ENCODE peak calls at places on chromosomes 13 and 19, in nine cellular contexts. One of them, this sample, is unnamed.

GRCh38 chr13:33497146-33497845 is 211.7 kb upstream of the STARD13 start:
- DNase-seq in nephron progenitor cell: no peak
- DNase-seq in NCI-H2081: no peak
- DNase-seq in activated effector memory CD4-positive, alpha-beta T cell treated with Interleukin-2 at 50 U/mL for 16 hours: no peak
- DNase-seq in fibroblast of lung: peak; percentile 72
- DNase-seq in AG04450: no peak
- DNase-seq in NCI-H146: no peak
- DNase-seq in activated T-cell treated with anti-CD3 and anti-CD28 coated beads, Interleukin-2, amount 50 U/mL, for 72 hours: no peak
- DNase-seq in GF-D8: no peak
- DNase-seq in this sample: no peak

GRCh38 chr13:98141938-98142426 is 912 bp upstream of the FARP1 start:
- DNase-seq in nephron progenitor cell: peak; percentile 35
- DNase-seq in NCI-H2081: no peak
- DNase-seq in activated effector memory CD4-positive, alpha-beta T cell treated with Interleukin-2 at 50 U/mL for 16 hours: no peak
- DNase-seq in fibroblast of lung: no peak
- DNase-seq in AG04450: no peak
- DNase-seq in NCI-H146: peak; percentile 78
- DNase-seq in activated T-cell treated with anti-CD3 and anti-CD28 coated beads, Interleukin-2, amount 50 U/mL, for 72 hours: peak; percentile 9
- DNase-seq in GF-D8: no peak
- DNase-seq in this sample: peak; percentile 77

GRCh38 chr19:55552620-55553019 is 7.3 kb upstream of the SBK3 start:
- DNase-seq in nephron progenitor cell: no peak
- DNase-seq in NCI-H2081: no peak
- DNase-seq in activated effector memory CD4-positive, alpha-beta T cell treated with Interleukin-2 at 50 U/mL for 16 hours: no peak
- DNase-seq in fibroblast of lung: peak; percentile 96
- DNase-seq in AG04450: peak; percentile 51
- DNase-seq in NCI-H146: no peak
- DNase-seq in activated T-cell treated with anti-CD3 and anti-CD28 coated beads, Interleukin-2, amount 50 U/mL, for 72 hours: no peak
- DNase-seq in GF-D8: no peak
- DNase-seq in this sample: peak; percentile 65

GRCh38 chr13:98068511-98068910 is 74.4 kb upstream of the FARP1 start:
- DNase-seq in nephron progenitor cell: no peak
- DNase-seq in NCI-H2081: no peak
- DNase-seq in activated effector memory CD4-positive, alpha-beta T cell treated with Interleukin-2 at 50 U/mL for 16 hours: no peak
- DNase-seq in fibroblast of lung: no peak
- DNase-seq in AG04450: no peak
- DNase-seq in NCI-H146: peak; percentile 75
- DNase-seq in activated T-cell treated with anti-CD3 and anti-CD28 coated beads, Interleukin-2, amount 50 U/mL, for 72 hours: no peak
- DNase-seq in GF-D8: no peak
- DNase-seq in this sample: no peak

GRCh38 chr13:101211261-101211660 is 205.0 kb downstream of the NALCN start:
- DNase-seq in nephron progenitor cell: no peak
- DNase-seq in NCI-H2081: no peak
- DNase-seq in activated effector memory CD4-positive, alpha-beta T cell treated with Interleukin-2 at 50 U/mL for 16 hours: no peak
- DNase-seq in fibroblast of lung: peak; percentile 59
- DNase-seq in AG04450: no peak
- DNase-seq in NCI-H146: no peak
- DNase-seq in activated T-cell treated with anti-CD3 and anti-CD28 coated beads, Interleukin-2, amount 50 U/mL, for 72 hours: no peak
- DNase-seq in GF-D8: no peak
- DNase-seq in this sample: no peak

GRCh38 chr19:35332817-35333216 is 3.8 kb downstream of the CD22 start:
- DNase-seq in nephron progenitor cell: no peak
- DNase-seq in NCI-H2081: no peak
- DNase-seq in activated effector memory CD4-positive, alpha-beta T cell treated with Interleukin-2 at 50 U/mL for 16 hours: no peak
- DNase-seq in fibroblast of lung: no peak
- DNase-seq in AG04450: no peak
- DNase-seq in NCI-H146: no peak
- DNase-seq in activated T-cell treated with anti-CD3 and anti-CD28 coated beads, Interleukin-2, amount 50 U/mL, for 72 hours: peak; percentile 55
- DNase-seq in GF-D8: no peak
- DNase-seq in this sample: no peak

GRCh38 chr13:73844986-73845385 is 289.2 kb downstream of the KLF12 start:
- DNase-seq in nephron progenitor cell: no peak
- DNase-seq in NCI-H2081: no peak
- DNase-seq in activated effector memory CD4-positive, alpha-beta T cell treated with Interleukin-2 at 50 U/mL for 16 hours: no peak
- DNase-seq in fibroblast of lung: peak; percentile 47
- DNase-seq in AG04450: no peak
- DNase-seq in NCI-H146: no peak
- DNase-seq in activated T-cell treated with anti-CD3 and anti-CD28 coated beads, Interleukin-2, amount 50 U/mL, for 72 hours: no peak
- DNase-seq in GF-D8: no peak
- DNase-seq in this sample: no peak

GRCh38 chr19:13849991-13850909 is 26.7 kb upstream of the NANOS3 start:
- DNase-seq in nephron progenitor cell: peak; percentile 79
- DNase-seq in NCI-H2081: peak; percentile 70
- DNase-seq in activated effector memory CD4-positive, alpha-beta T cell treated with Interleukin-2 at 50 U/mL for 16 hours: peak; percentile 59
- DNase-seq in fibroblast of lung: peak; percentile 56
- DNase-seq in AG04450: no peak
- DNase-seq in NCI-H146: peak; percentile 77
- DNase-seq in activated T-cell treated with anti-CD3 and anti-CD28 coated beads, Interleukin-2, amount 50 U/mL, for 72 hours: peak; percentile 78
- DNase-seq in GF-D8: no peak
- DNase-seq in this sample: peak; percentile 89

GRCh38 chr19:18417250-18418033 is 1.8 kb upstream of the SSBP4 start:
- DNase-seq in nephron progenitor cell: peak; percentile 78
- DNase-seq in NCI-H2081: peak; percentile 83
- DNase-seq in activated effector memory CD4-positive, alpha-beta T cell treated with Interleukin-2 at 50 U/mL for 16 hours: no peak
- DNase-seq in fibroblast of lung: peak; percentile 83
- DNase-seq in AG04450: no peak
- DNase-seq in NCI-H146: peak; percentile 90
- DNase-seq in activated T-cell treated with anti-CD3 and anti-CD28 coated beads, Interleukin-2, amount 50 U/mL, for 72 hours: peak; percentile 44
- DNase-seq in GF-D8: peak; percentile 81
- DNase-seq in this sample: peak; percentile 93

GRCh38 chr19:39845621-39846175 is 481 bp downstream of the FBL start:
- DNase-seq in nephron progenitor cell: peak; percentile 31
- DNase-seq in NCI-H2081: no peak
- DNase-seq in activated effector memory CD4-positive, alpha-beta T cell treated with Interleukin-2 at 50 U/mL for 16 hours: no peak
- DNase-seq in fibroblast of lung: no peak
- DNase-seq in AG04450: no peak
- DNase-seq in NCI-H146: peak; percentile 30
- DNase-seq in activated T-cell treated with anti-CD3 and anti-CD28 coated beads, Interleukin-2, amount 50 U/mL, for 72 hours: no peak
- DNase-seq in GF-D8: no peak
- DNase-seq in this sample: peak; percentile 65

GRCh38 chr13:98189841-98190505 is 12.9 kb upstream of the RNF113B start:
- DNase-seq in nephron progenitor cell: no peak
- DNase-seq in NCI-H2081: no peak
- DNase-seq in activated effector memory CD4-positive, alpha-beta T cell treated with Interleukin-2 at 50 U/mL for 16 hours: no peak
- DNase-seq in fibroblast of lung: no peak
- DNase-seq in AG04450: no peak
- DNase-seq in NCI-H146: no peak
- DNase-seq in activated T-cell treated with anti-CD3 and anti-CD28 coated beads, Interleukin-2, amount 50 U/mL, for 72 hours: no peak
- DNase-seq in GF-D8: no peak
- DNase-seq in this sample: peak; percentile 64

GRCh38 chr19:45471866-45472556 is 4.2 kb downstream of the FOSB start:
- DNase-seq in nephron progenitor cell: no peak
- DNase-seq in NCI-H2081: no peak
- DNase-seq in activated effector memory CD4-positive, alpha-beta T cell treated with Interleukin-2 at 50 U/mL for 16 hours: no peak
- DNase-seq in fibroblast of lung: no peak
- DNase-seq in AG04450: no peak
- DNase-seq in NCI-H146: no peak
- DNase-seq in activated T-cell treated with anti-CD3 and anti-CD28 coated beads, Interleukin-2, amount 50 U/mL, for 72 hours: no peak
- DNase-seq in GF-D8: no peak
- DNase-seq in this sample: no peak

GRCh38 chr19:44658069-44658727 is 13.1 kb upstream of the CEACAM19 start:
- DNase-seq in nephron progenitor cell: no peak
- DNase-seq in NCI-H2081: no peak
- DNase-seq in activated effector memory CD4-positive, alpha-beta T cell treated with Interleukin-2 at 50 U/mL for 16 hours: no peak
- DNase-seq in fibroblast of lung: no peak
- DNase-seq in AG04450: no peak
- DNase-seq in NCI-H146: no peak
- DNase-seq in activated T-cell treated with anti-CD3 and anti-CD28 coated beads, Interleukin-2, amount 50 U/mL, for 72 hours: no peak
- DNase-seq in GF-D8: no peak
- DNase-seq in this sample: no peak

GRCh38 chr13:112184851-112185371 is 118.0 kb downstream of the SOX1 start:
- DNase-seq in nephron progenitor cell: no peak
- DNase-seq in NCI-H2081: no peak
- DNase-seq in activated effector memory CD4-positive, alpha-beta T cell treated with Interleukin-2 at 50 U/mL for 16 hours: no peak
- DNase-seq in fibroblast of lung: no peak
- DNase-seq in AG04450: no peak
- DNase-seq in NCI-H146: no peak
- DNase-seq in activated T-cell treated with anti-CD3 and anti-CD28 coated beads, Interleukin-2, amount 50 U/mL, for 72 hours: no peak
- DNase-seq in GF-D8: no peak
- DNase-seq in this sample: no peak

GRCh38 chr19:27393591-27393990 is 1819.4 kb downstream of the UQCRFS1 start:
- DNase-seq in nephron progenitor cell: no peak
- DNase-seq in NCI-H2081: no peak
- DNase-seq in activated effector memory CD4-positive, alpha-beta T cell treated with Interleukin-2 at 50 U/mL for 16 hours: no peak
- DNase-seq in fibroblast of lung: no peak
- DNase-seq in AG04450: no peak
- DNase-seq in NCI-H146: no peak
- DNase-seq in activated T-cell treated with anti-CD3 and anti-CD28 coated beads, Interleukin-2, amount 50 U/mL, for 72 hours: no peak
- DNase-seq in GF-D8: no peak
- DNase-seq in this sample: no peak

GRCh38 chr19:4636151-4636717 is 3.1 kb upstream of the TNFAIP8L1 start:
- DNase-seq in nephron progenitor cell: peak; percentile 93
- DNase-seq in NCI-H2081: peak; percentile 60
- DNase-seq in activated effector memory CD4-positive, alpha-beta T cell treated with Interleukin-2 at 50 U/mL for 16 hours: peak; percentile 63
- DNase-seq in fibroblast of lung: peak; percentile 38
- DNase-seq in AG04450: no peak
- DNase-seq in NCI-H146: peak; percentile 29
- DNase-seq in activated T-cell treated with anti-CD3 and anti-CD28 coated beads, Interleukin-2, amount 50 U/mL, for 72 hours: peak; percentile 83
- DNase-seq in GF-D8: no peak
- DNase-seq in this sample: peak; percentile 87

GRCh38 chr19:55441692-55442321 is 1.3 kb downstream of the SHISA7 start:
- DNase-seq in nephron progenitor cell: no peak
- DNase-seq in NCI-H2081: peak; percentile 32
- DNase-seq in activated effector memory CD4-positive, alpha-beta T cell treated with Interleukin-2 at 50 U/mL for 16 hours: no peak
- DNase-seq in fibroblast of lung: no peak
- DNase-seq in AG04450: no peak
- DNase-seq in NCI-H146: peak; percentile 88
- DNase-seq in activated T-cell treated with anti-CD3 and anti-CD28 coated beads, Interleukin-2, amount 50 U/mL, for 72 hours: peak; percentile 39
- DNase-seq in GF-D8: no peak
- DNase-seq in this sample: peak; percentile 31

GRCh38 chr19:54707932-54708331 is 16.3 kb upstream of the KIR3DL3 start:
- DNase-seq in nephron progenitor cell: no peak
- DNase-seq in NCI-H2081: no peak
- DNase-seq in activated effector memory CD4-positive, alpha-beta T cell treated with Interleukin-2 at 50 U/mL for 16 hours: no peak
- DNase-seq in fibroblast of lung: no peak
- DNase-seq in AG04450: no peak
- DNase-seq in NCI-H146: no peak
- DNase-seq in activated T-cell treated with anti-CD3 and anti-CD28 coated beads, Interleukin-2, amount 50 U/mL, for 72 hours: no peak
- DNase-seq in GF-D8: no peak
- DNase-seq in this sample: no peak

GRCh38 chr13:102234618-102235017 is 167.2 kb downstream of the FGF14 start:
- DNase-seq in nephron progenitor cell: no peak
- DNase-seq in NCI-H2081: no peak
- DNase-seq in activated effector memory CD4-positive, alpha-beta T cell treated with Interleukin-2 at 50 U/mL for 16 hours: no peak
- DNase-seq in fibroblast of lung: no peak
- DNase-seq in AG04450: no peak
- DNase-seq in NCI-H146: no peak
- DNase-seq in activated T-cell treated with anti-CD3 and anti-CD28 coated beads, Interleukin-2, amount 50 U/mL, for 72 hours: no peak
- DNase-seq in GF-D8: no peak
- DNase-seq in this sample: no peak

GRCh38 chr19:31214086-31214485 is 135.2 kb downstream of the TSHZ3 start:
- DNase-seq in nephron progenitor cell: no peak
- DNase-seq in NCI-H2081: no peak
- DNase-seq in activated effector memory CD4-positive, alpha-beta T cell treated with Interleukin-2 at 50 U/mL for 16 hours: peak; percentile 79
- DNase-seq in fibroblast of lung: peak; percentile 100
- DNase-seq in AG04450: peak; percentile 98
- DNase-seq in NCI-H146: no peak
- DNase-seq in activated T-cell treated with anti-CD3 and anti-CD28 coated beads, Interleukin-2, amount 50 U/mL, for 72 hours: peak; percentile 93
- DNase-seq in GF-D8: peak; percentile 48
- DNase-seq in this sample: peak; percentile 24

GRCh38 chr13:23632741-23633140 is 62.5 kb downstream of the TNFRSF19 start:
- DNase-seq in nephron progenitor cell: no peak
- DNase-seq in NCI-H2081: no peak
- DNase-seq in activated effector memory CD4-positive, alpha-beta T cell treated with Interleukin-2 at 50 U/mL for 16 hours: no peak
- DNase-seq in fibroblast of lung: no peak
- DNase-seq in AG04450: no peak
- DNase-seq in NCI-H146: peak; percentile 70
- DNase-seq in activated T-cell treated with anti-CD3 and anti-CD28 coated beads, Interleukin-2, amount 50 U/mL, for 72 hours: no peak
- DNase-seq in GF-D8: no peak
- DNase-seq in this sample: no peak

GRCh38 chr19:35692010-35692409 is 12.3 kb upstream of the ZBTB32 start:
- DNase-seq in nephron progenitor cell: no peak
- DNase-seq in NCI-H2081: no peak
- DNase-seq in activated effector memory CD4-positive, alpha-beta T cell treated with Interleukin-2 at 50 U/mL for 16 hours: no peak
- DNase-seq in fibroblast of lung: no peak
- DNase-seq in AG04450: no peak
- DNase-seq in NCI-H146: no peak
- DNase-seq in activated T-cell treated with anti-CD3 and anti-CD28 coated beads, Interleukin-2, amount 50 U/mL, for 72 hours: no peak
- DNase-seq in GF-D8: no peak
- DNase-seq in this sample: no peak

GRCh38 chr13:31968473-31968872 is 63.1 kb upstream of the FRY start:
- DNase-seq in nephron progenitor cell: no peak
- DNase-seq in NCI-H2081: no peak
- DNase-seq in activated effector memory CD4-positive, alpha-beta T cell treated with Interleukin-2 at 50 U/mL for 16 hours: no peak
- DNase-seq in fibroblast of lung: no peak
- DNase-seq in AG04450: no peak
- DNase-seq in NCI-H146: no peak
- DNase-seq in activated T-cell treated with anti-CD3 and anti-CD28 coated beads, Interleukin-2, amount 50 U/mL, for 72 hours: no peak
- DNase-seq in GF-D8: peak; percentile 11
- DNase-seq in this sample: peak; percentile 20

GRCh38 chr19:39677931-39678889 is 22.5 kb downstream of the LGALS16 start:
- DNase-seq in nephron progenitor cell: no peak
- DNase-seq in NCI-H2081: no peak
- DNase-seq in activated effector memory CD4-positive, alpha-beta T cell treated with Interleukin-2 at 50 U/mL for 16 hours: no peak
- DNase-seq in fibroblast of lung: no peak
- DNase-seq in AG04450: no peak
- DNase-seq in NCI-H146: peak; percentile 91
- DNase-seq in activated T-cell treated with anti-CD3 and anti-CD28 coated beads, Interleukin-2, amount 50 U/mL, for 72 hours: no peak
- DNase-seq in GF-D8: no peak
- DNase-seq in this sample: peak; percentile 87

GRCh38 chr13:113002206-113002821 is 33.3 kb downstream of the MCF2L start:
- DNase-seq in nephron progenitor cell: peak; percentile 59
- DNase-seq in NCI-H2081: peak; percentile 79
- DNase-seq in activated effector memory CD4-positive, alpha-beta T cell treated with Interleukin-2 at 50 U/mL for 16 hours: no peak
- DNase-seq in fibroblast of lung: no peak
- DNase-seq in AG04450: no peak
- DNase-seq in NCI-H146: peak; percentile 97
- DNase-seq in activated T-cell treated with anti-CD3 and anti-CD28 coated beads, Interleukin-2, amount 50 U/mL, for 72 hours: no peak
- DNase-seq in GF-D8: no peak
- DNase-seq in this sample: peak; percentile 92

GRCh38 chr13:51451134-51451466 is 1.7 kb downstream of the INTS6 start:
- DNase-seq in nephron progenitor cell: no peak
- DNase-seq in NCI-H2081: no peak
- DNase-seq in activated effector memory CD4-positive, alpha-beta T cell treated with Interleukin-2 at 50 U/mL for 16 hours: no peak
- DNase-seq in fibroblast of lung: no peak
- DNase-seq in AG04450: no peak
- DNase-seq in NCI-H146: no peak
- DNase-seq in activated T-cell treated with anti-CD3 and anti-CD28 coated beads, Interleukin-2, amount 50 U/mL, for 72 hours: no peak
- DNase-seq in GF-D8: no peak
- DNase-seq in this sample: no peak

GRCh38 chr13:36345438-36346221 is 564 bp downstream of the SPART start:
- DNase-seq in nephron progenitor cell: peak; percentile 53
- DNase-seq in NCI-H2081: peak; percentile 2
- DNase-seq in activated effector memory CD4-positive, alpha-beta T cell treated with Interleukin-2 at 50 U/mL for 16 hours: peak; percentile 25
- DNase-seq in fibroblast of lung: peak; percentile 87
- DNase-seq in AG04450: peak; percentile 54
- DNase-seq in NCI-H146: peak; percentile 59
- DNase-seq in activated T-cell treated with anti-CD3 and anti-CD28 coated beads, Interleukin-2, amount 50 U/mL, for 72 hours: peak; percentile 42
- DNase-seq in GF-D8: peak; percentile 73
- DNase-seq in this sample: peak; percentile 86

GRCh38 chr13:48741377-48741776 is 87.6 kb downstream of the CYSLTR2 start:
- DNase-seq in nephron progenitor cell: no peak
- DNase-seq in NCI-H2081: no peak
- DNase-seq in activated effector memory CD4-positive, alpha-beta T cell treated with Interleukin-2 at 50 U/mL for 16 hours: no peak
- DNase-seq in fibroblast of lung: peak; percentile 41
- DNase-seq in AG04450: no peak
- DNase-seq in NCI-H146: no peak
- DNase-seq in activated T-cell treated with anti-CD3 and anti-CD28 coated beads, Interleukin-2, amount 50 U/mL, for 72 hours: no peak
- DNase-seq in GF-D8: no peak
- DNase-seq in this sample: no peak

GRCh38 chr19:1355258-1355973 is 28.3 kb upstream of the NDUFS7 start:
- DNase-seq in nephron progenitor cell: no peak
- DNase-seq in NCI-H2081: no peak
- DNase-seq in activated effector memory CD4-positive, alpha-beta T cell treated with Interleukin-2 at 50 U/mL for 16 hours: no peak
- DNase-seq in fibroblast of lung: peak; percentile 28
- DNase-seq in AG04450: no peak
- DNase-seq in NCI-H146: peak; percentile 9
- DNase-seq in activated T-cell treated with anti-CD3 and anti-CD28 coated beads, Interleukin-2, amount 50 U/mL, for 72 hours: no peak
- DNase-seq in GF-D8: no peak
- DNase-seq in this sample: peak; percentile 55

GRCh38 chr13:114010401-114011101 is 36.7 kb upstream of the C13orf46 start:
- DNase-seq in nephron progenitor cell: no peak
- DNase-seq in NCI-H2081: no peak
- DNase-seq in activated effector memory CD4-positive, alpha-beta T cell treated with Interleukin-2 at 50 U/mL for 16 hours: no peak
- DNase-seq in fibroblast of lung: no peak
- DNase-seq in AG04450: no peak
- DNase-seq in NCI-H146: no peak
- DNase-seq in activated T-cell treated with anti-CD3 and anti-CD28 coated beads, Interleukin-2, amount 50 U/mL, for 72 hours: no peak
- DNase-seq in GF-D8: no peak
- DNase-seq in this sample: no peak